ENCODE peak calls at places on chromosome 11, in five cellular contexts. K is adrenal gland, W is choroid plexus epithelial cell, X is GM20000, F is stomach. P is an unnamed sample.

GRCh38 chr11:115776916-115777315 is 272.7 kb upstream of the CADM1 start:
- DNase-seq in K (no peak), W (no peak), X (no peak), F (no peak), P (no peak)

GRCh38 chr11:122843281-122844150 is 5.2 kb downstream of the CRTAM start:
- DNase-seq in K (no peak), W (no peak), X (peak; percentile 36), F (no peak), P (peak; percentile 86)

GRCh38 chr11:114563077-114563476 is 3.4 kb upstream of the NXPE1 start:
- DNase-seq in K (no peak), W (peak; percentile 11), X (no peak), F (no peak), P (no peak)

GRCh38 chr11:119218141-119218878 is 12.2 kb downstream of the CBL start:
- DNase-seq in K (no peak), W (peak; percentile 76), X (no peak), F (no peak), P (peak; percentile 47)

GRCh38 chr11:64000026-64000739 is 13.9 kb downstream of the OTUB1 start:
- DNase-seq in K (peak; percentile 80), W (peak; percentile 76), X (peak; percentile 97), F (peak; percentile 80), P (peak; percentile 76)

GRCh38 chr11:76669901-76670474 is 559 bp downstream of the LRRC32 start:
- DNase-seq in K (peak; percentile 70), W (peak; percentile 96), X (no peak), F (no peak), P (no peak)

GRCh38 chr11:12285811-12286222 is 91.6 kb upstream of the PARVA start:
- DNase-seq in K (peak; percentile 46), W (peak; percentile 52), X (no peak), F (peak; percentile 20), P (no peak)

GRCh38 chr11:69880803-69881445 is 61.7 kb upstream of the FGF3 start:
- DNase-seq in K (no peak), W (no peak), X (no peak), F (no peak), P (no peak)

GRCh38 chr11:134014502-134014901 is 54.4 kb upstream of the JAM3 start:
- DNase-seq in K (peak; percentile 64), W (no peak), X (no peak), F (no peak), P (peak; percentile 45)

GRCh38 chr11:58939277-58939676 is at the start of gene GLYATL1:
- DNase-seq in K (no peak), W (no peak), X (no peak), F (no peak), P (no peak)

GRCh38 chr11:106695506-106695905 is 322.8 kb downstream of the GUCY1A2 start:
- DNase-seq in K (no peak), W (peak; percentile 85), X (no peak), F (no peak), P (no peak)

GRCh38 chr11:11263238-11264030 is 89.6 kb downstream of the CSNK2A3 start:
- DNase-seq in K (no peak), W (peak; percentile 21), X (no peak), F (no peak), P (no peak)

GRCh38 chr11:118635642-118636041 is 28.2 kb downstream of the PHLDB1 start:
- DNase-seq in K (no peak), W (no peak), X (no peak), F (no peak), P (no peak)

GRCh38 chr11:82315093-82315492 is 418.6 kb downstream of the FAM181B start:
- DNase-seq in K (peak; percentile 63), W (no peak), X (peak; percentile 3), F (no peak), P (peak; percentile 19)

GRCh38 chr11:2728663-2729332 is 29.0 kb upstream of the KCNQ1OT1 start:
- DNase-seq in K (no peak), W (no peak), X (no peak), F (no peak), P (no peak)

GRCh38 chr11:9687736-9688494 is 24.0 kb downstream of the SWAP70 start:
- DNase-seq in K (no peak), W (peak; percentile 67), X (no peak), F (peak; percentile 53), P (no peak)

GRCh38 chr11:117745346-117745745 is 51.7 kb downstream of the DSCAML1 start:
- DNase-seq in K (no peak), W (no peak), X (no peak), F (no peak), P (no peak)

GRCh38 chr11:12680246-12680939 is 6.2 kb downstream of the TEAD1 start:
- DNase-seq in K (peak; percentile 86), W (peak; percentile 96), X (no peak), F (peak; percentile 88), P (peak; percentile 31)

GRCh38 chr11:120832609-120833221 is 191.2 kb upstream of the TBCEL start:
- DNase-seq in K (peak; percentile 79), W (no peak), X (no peak), F (no peak), P (no peak)

GRCh38 chr11:133916790-133917440 is 39.9 kb downstream of the IGSF9B start:
- DNase-seq in K (no peak), W (no peak), X (no peak), F (no peak), P (no peak)

GRCh38 chr11:44611687-44612437 is 46.4 kb downstream of the CD82 start:
- DNase-seq in K (no peak), W (no peak), X (peak; percentile 68), F (no peak), P (peak; percentile 90)

GRCh38 chr11:75525433-75526191 is at the start of gene GDPD5:
- DNase-seq in K (peak; percentile 85), W (peak; percentile 70), X (peak; percentile 99), F (peak; percentile 83), P (peak; percentile 87)

DNA sequence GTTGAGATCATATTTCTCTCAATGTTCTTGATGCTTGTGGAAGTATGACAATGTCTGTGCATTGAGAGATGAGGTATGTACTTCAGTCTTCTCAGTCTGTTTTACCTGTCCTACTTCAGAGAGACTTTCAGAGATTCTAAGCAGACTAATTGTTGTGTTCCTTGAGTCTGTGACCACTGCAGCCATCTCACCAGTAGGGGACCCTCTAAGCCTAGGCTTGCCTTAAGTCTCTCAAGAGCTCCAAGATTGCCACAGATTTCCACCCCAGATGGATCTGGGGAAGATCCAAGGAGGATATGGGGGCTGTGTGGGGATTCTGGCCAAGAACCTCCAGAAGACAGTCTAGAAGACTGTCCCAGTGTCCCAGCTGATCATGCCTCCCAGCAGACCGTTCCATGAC is 179.9 kb upstream of the PLET1 start:
- DNase-seq in K (no peak), W (peak; percentile 14), X (no peak), F (no peak), P (no peak)
- TF ChIP-seq CTCF in K (no peak), W (peak; percentile 42), X (no peak), F (no peak), P (no peak)

DNA sequence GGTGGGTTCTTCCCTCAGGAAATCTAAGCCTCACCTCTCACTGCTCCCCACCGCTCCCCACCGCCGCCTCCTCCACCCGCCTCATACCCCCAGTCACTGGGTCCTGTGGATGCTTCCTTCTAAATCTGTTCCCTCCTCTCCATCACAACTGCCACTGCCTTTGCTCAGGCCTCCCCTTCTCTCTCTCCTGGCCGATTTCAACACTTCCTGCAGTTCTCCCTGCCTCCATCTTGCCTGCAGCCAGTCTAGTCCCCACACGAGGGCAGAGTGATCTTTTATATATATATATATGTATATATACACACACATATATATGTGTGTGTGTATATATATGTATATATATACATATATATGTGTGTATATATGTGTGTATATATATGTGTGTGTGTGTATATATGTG is 27.8 kb downstream of the CREB3L1 start:
- DNase-seq in K (no peak), W (peak; percentile 69), X (no peak), F (no peak), P (no peak)
- TF ChIP-seq CTCF in K (no peak), W (peak; percentile 55), X (no peak), F (no peak), P (no peak)

GRCh38 chr11:109017489-109017888 is 352.6 kb downstream of the DDX10 start:
- DNase-seq in K (no peak), W (no peak), X (no peak), F (no peak), P (no peak)

GRCh38 chr11:109019342-109019936 is 354.6 kb downstream of the DDX10 start:
- DNase-seq in K (no peak), W (no peak), X (no peak), F (no peak), P (no peak)

GRCh38 chr11:109018639-109019038 is 353.8 kb downstream of the DDX10 start:
- DNase-seq in K (no peak), W (no peak), X (no peak), F (no peak), P (no peak)

GRCh38 chr11:109015283-109015682 is 350.4 kb downstream of the DDX10 start:
- DNase-seq in K (no peak), W (peak; percentile 77), X (no peak), F (no peak), P (no peak)

DNA sequence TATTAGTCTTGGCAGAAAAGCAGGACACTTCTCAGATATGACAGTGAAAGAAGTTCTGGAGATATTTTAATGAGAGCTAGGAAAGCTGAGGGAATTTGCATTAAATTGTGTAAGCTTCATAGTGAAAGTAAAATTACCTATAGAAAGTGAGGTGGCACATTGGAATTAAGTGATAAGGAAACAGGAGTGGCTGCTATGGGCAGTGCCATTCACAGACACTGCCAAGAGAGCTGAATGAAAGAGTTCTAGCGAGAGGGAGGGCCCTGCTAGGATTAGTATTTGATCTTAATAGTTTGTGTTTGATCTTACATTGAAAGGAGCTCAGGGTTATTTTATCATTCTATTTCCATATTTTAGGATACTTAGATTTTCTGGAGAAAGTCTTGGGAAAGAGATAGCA is 351.9 kb downstream of the DDX10 start:
- DNase-seq in K (no peak), W (no peak), X (no peak), F (no peak), P (no peak)
- TF ChIP-seq CTCF in K (no peak), W (no peak), X (no peak), F (no peak), P (no peak)

GRCh38 chr11:17504330-17505107 is 27.9 kb upstream of the ABCC8 start:
- DNase-seq in K (peak; percentile 95), W (peak; percentile 79), X (peak; percentile 75), F (peak; percentile 90), P (peak; percentile 87)
- TF ChIP-seq CTCF in K (peak; percentile 89), W (peak; percentile 94), X (peak; percentile 86), F (no peak), P (peak; percentile 86)

DNA sequence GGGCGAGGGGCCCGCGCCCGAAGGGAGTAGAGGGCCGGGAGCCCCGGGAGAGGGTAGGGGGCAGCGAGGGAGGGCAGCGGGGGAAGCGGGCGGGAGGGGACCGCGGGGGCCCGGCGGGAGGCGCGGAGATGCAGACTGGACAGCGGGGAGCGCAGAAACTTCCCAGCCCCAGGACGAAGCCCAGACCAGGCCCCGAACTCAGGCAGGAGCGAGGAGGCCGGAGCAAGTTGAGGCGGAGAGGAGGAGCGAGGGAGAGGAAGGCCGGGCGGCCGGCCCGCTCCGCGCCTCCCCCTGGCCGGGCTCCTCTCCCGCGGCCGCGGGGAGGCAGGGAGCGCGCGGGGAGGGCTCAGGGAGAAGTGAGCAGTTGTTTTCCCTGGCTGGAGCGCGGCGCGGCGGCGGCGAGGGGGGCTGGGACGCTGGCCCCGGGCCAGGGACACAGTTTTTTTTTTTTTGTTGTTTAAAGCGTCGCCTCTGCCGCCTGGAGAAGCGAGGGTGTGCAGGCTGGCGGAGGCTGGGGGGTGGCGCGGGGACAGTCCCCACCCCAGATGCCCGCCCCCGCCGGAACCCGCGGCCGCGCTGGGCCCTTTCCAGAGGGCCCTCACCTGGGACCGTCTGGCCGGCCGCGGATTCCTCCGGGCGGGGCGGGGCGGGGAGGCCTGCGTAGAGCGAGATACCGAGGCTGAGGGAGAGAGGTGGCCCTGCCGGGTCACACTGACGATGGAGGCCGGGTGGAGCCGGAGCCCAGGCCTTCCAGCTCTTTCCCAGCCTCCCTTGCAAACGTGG is at the start of gene LTBP3:
- DNase-seq in K (peak; percentile 86), W (peak; percentile 88), X (peak; percentile 84), F (peak; percentile 87), P (peak; percentile 63)
- TF ChIP-seq CTCF in K (no peak), W (no peak), X (no peak), F (no peak), P (no peak)